ENCODE peak calls at places on chromosomes 16 and 17, in nine cellular contexts. One of them, this sample, is unnamed.

GRCh38 chr17:21817791-21818364 is 125.6 kb downstream of the KCNJ18 start:
- DNase-seq in HFFc6: no peak
- DNase-seq in MM.1S: no peak
- DNase-seq in AG04450: no peak
- DNase-seq in cardiac fibroblast: no peak
- DNase-seq in cardiac muscle cell: no peak
- DNase-seq in heart right ventricle: no peak
- DNase-seq in natural killer cell: no peak
- DNase-seq in transverse colon: no peak
- DNase-seq in this sample: no peak

GRCh38 chr17:45428050-45428953 is 4.4 kb downstream of the ARHGAP27 start:
- DNase-seq in AG04450: peak
- DNase-seq in HFFc6: peak
- DNase-seq in natural killer cell: peak
- DNase-seq in transverse colon: peak
- DNase-seq in cardiac muscle cell: peak
- DNase-seq in cardiac fibroblast: peak
- DNase-seq in MM.1S: peak
- DNase-seq in heart right ventricle: peak
- DNase-seq in this sample: peak

GRCh38 chr17:57355090-57355859 is 99.0 kb downstream of the MSI2 start:
- DNase-seq in HFFc6: no peak
- DNase-seq in MM.1S: peak
- DNase-seq in natural killer cell: no peak
- DNase-seq in heart right ventricle: peak
- DNase-seq in AG04450: no peak
- DNase-seq in cardiac fibroblast: no peak
- DNase-seq in cardiac muscle cell: peak
- DNase-seq in transverse colon: peak
- DNase-seq in this sample: no peak

GRCh38 chr17:29158515-29159275 is 21.5 kb downstream of the MYO18A start:
- DNase-seq in heart right ventricle: no peak
- DNase-seq in AG04450: peak
- DNase-seq in MM.1S: no peak
- DNase-seq in transverse colon: no peak
- DNase-seq in cardiac fibroblast: no peak
- DNase-seq in HFFc6: peak
- DNase-seq in cardiac muscle cell: no peak
- DNase-seq in natural killer cell: no peak
- DNase-seq in this sample: no peak

GRCh38 chr17:78273813-78274212 is 42.4 kb downstream of the TMEM235 start:
- DNase-seq in MM.1S: no peak
- DNase-seq in cardiac fibroblast: no peak
- DNase-seq in AG04450: no peak
- DNase-seq in transverse colon: no peak
- DNase-seq in cardiac muscle cell: no peak
- DNase-seq in natural killer cell: no peak
- DNase-seq in HFFc6: no peak
- DNase-seq in heart right ventricle: no peak
- DNase-seq in this sample: no peak

GRCh38 chr16:85998178-85998867 is 99.4 kb downstream of the IRF8 start:
- DNase-seq in cardiac muscle cell: no peak
- DNase-seq in natural killer cell: no peak
- DNase-seq in heart right ventricle: no peak
- DNase-seq in HFFc6: no peak
- DNase-seq in AG04450: no peak
- DNase-seq in MM.1S: no peak
- DNase-seq in transverse colon: no peak
- DNase-seq in cardiac fibroblast: no peak
- DNase-seq in this sample: no peak

GRCh38 chr17:8995711-8996110 is 25.6 kb upstream of the NTN1 start:
- DNase-seq in cardiac fibroblast: no peak
- DNase-seq in MM.1S: no peak
- DNase-seq in AG04450: no peak
- DNase-seq in transverse colon: no peak
- DNase-seq in natural killer cell: no peak
- DNase-seq in HFFc6: no peak
- DNase-seq in cardiac muscle cell: no peak
- DNase-seq in heart right ventricle: no peak
- DNase-seq in this sample: no peak

GRCh38 chr16:57394444-57394843 is 10.1 kb upstream of the CCL17 start:
- DNase-seq in transverse colon: peak
- DNase-seq in natural killer cell: no peak
- DNase-seq in cardiac muscle cell: no peak
- DNase-seq in HFFc6: no peak
- DNase-seq in MM.1S: no peak
- DNase-seq in AG04450: no peak
- DNase-seq in cardiac fibroblast: peak
- DNase-seq in heart right ventricle: no peak
- DNase-seq in this sample: no peak

GRCh38 chr17:8117980-8118768 is at the start of gene ALOXE3:
- DNase-seq in AG04450: no peak
- DNase-seq in MM.1S: no peak
- DNase-seq in cardiac muscle cell: no peak
- DNase-seq in transverse colon: peak
- DNase-seq in heart right ventricle: peak
- DNase-seq in natural killer cell: no peak
- DNase-seq in HFFc6: peak
- DNase-seq in cardiac fibroblast: peak
- DNase-seq in this sample: no peak

GRCh38 chr17:79645022-79645776 is 34.3 kb upstream of the RBFOX3 start:
- DNase-seq in MM.1S: no peak
- DNase-seq in heart right ventricle: no peak
- DNase-seq in HFFc6: no peak
- DNase-seq in cardiac fibroblast: no peak
- DNase-seq in transverse colon: no peak
- DNase-seq in cardiac muscle cell: no peak
- DNase-seq in AG04450: no peak
- DNase-seq in natural killer cell: peak
- DNase-seq in this sample: no peak

DNA sequence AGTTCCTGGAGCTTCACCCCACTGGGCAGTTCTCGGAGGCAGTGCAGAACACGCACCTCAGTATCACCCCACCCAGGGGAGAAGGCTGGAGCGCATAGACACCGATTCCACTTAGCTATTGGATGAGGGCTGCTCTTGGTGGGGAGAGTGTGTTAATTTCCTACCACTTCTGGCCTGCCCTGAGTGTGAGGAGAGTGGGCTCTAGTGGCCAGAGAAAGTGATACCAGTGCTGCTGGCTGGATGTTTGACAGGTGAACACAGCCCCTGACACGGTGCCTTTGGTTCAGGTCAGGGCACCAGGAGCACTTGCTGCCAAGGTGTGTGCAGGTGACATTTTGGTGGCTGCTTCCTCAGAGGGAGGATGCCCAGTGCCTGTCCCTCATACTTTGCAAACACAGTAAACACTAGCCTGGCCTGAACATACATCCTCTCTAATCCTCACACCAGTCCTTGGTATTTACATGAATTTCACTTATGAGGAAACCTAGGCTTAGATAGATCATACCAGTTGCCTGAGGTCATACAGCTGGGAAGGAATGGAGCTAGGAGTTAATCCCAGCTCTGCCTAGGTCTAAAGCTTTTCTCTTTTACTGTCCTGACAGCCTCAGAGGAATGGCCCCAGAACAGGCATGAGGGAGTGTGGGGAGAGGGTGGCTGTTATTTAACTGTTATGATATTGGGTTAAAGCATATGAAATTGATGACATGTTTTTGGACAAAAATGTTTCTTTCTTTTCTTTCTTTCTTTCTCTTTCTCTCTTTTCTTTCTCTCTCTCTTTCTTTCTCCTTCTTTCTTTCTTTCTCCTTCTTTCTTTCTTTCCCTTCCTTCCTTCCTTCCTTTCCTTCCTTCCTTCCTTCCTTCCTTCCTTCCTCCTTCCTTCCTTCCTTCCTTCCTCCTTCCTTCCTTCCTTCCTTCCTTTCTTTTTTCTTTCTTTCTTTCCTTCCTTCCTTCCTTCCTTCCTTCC is 21.0 kb upstream of the ITGAX start:
- DNase-seq in heart right ventricle: no peak
- DNase-seq in natural killer cell: no peak
- DNase-seq in transverse colon: no peak
- DNase-seq in HFFc6: peak
- DNase-seq in cardiac fibroblast: peak
- DNase-seq in MM.1S: peak
- DNase-seq in cardiac muscle cell: peak
- DNase-seq in AG04450: no peak
- DNase-seq in this sample: peak
- TF ChIP-seq CTCF in heart right ventricle: peak
- TF ChIP-seq CTCF in natural killer cell: peak
- TF ChIP-seq CTCF in transverse colon: peak
- TF ChIP-seq CTCF in HFFc6: peak
- TF ChIP-seq CTCF in cardiac fibroblast: peak
- TF ChIP-seq CTCF in MM.1S: peak
- TF ChIP-seq CTCF in cardiac muscle cell: peak
- TF ChIP-seq CTCF in AG04450: peak
- TF ChIP-seq CTCF in this sample: peak

DNA sequence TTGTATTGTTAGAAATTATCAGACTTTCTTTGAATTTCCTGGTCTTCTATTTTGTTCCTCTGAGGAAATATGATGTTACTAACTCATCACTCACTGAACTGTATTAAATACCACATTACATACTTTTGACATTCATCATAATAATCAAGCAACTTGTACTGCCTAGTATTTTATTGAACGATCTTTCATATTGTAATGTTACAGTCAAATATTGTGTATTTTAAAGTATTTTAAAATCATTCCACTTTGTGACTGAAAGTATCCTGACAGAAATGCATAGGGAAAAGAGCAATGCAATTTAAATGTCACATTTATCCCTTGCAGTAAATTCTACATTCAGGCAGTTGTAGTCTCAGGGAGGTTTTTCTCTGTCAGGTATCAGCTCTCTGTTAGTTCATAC is 1557.4 kb downstream of the CDH8 start:
- DNase-seq in HFFc6: no peak
- DNase-seq in heart right ventricle: no peak
- DNase-seq in natural killer cell: no peak
- DNase-seq in MM.1S: no peak
- DNase-seq in AG04450: no peak
- DNase-seq in cardiac muscle cell: no peak
- DNase-seq in cardiac fibroblast: no peak
- DNase-seq in transverse colon: no peak
- DNase-seq in this sample: no peak
- TF ChIP-seq CTCF in HFFc6: no peak
- TF ChIP-seq CTCF in heart right ventricle: no peak
- TF ChIP-seq CTCF in natural killer cell: no peak
- TF ChIP-seq CTCF in MM.1S: no peak
- TF ChIP-seq CTCF in AG04450: no peak
- TF ChIP-seq CTCF in cardiac muscle cell: no peak
- TF ChIP-seq CTCF in cardiac fibroblast: no peak
- TF ChIP-seq CTCF in transverse colon: no peak
- TF ChIP-seq CTCF in this sample: no peak

GRCh38 chr16:89489040-89489721 is 1.2 kb downstream of the ANKRD11 start:
- DNase-seq in heart right ventricle: peak
- DNase-seq in MM.1S: peak
- DNase-seq in natural killer cell: peak
- DNase-seq in cardiac muscle cell: peak
- DNase-seq in HFFc6: peak
- DNase-seq in cardiac fibroblast: peak
- DNase-seq in transverse colon: peak
- DNase-seq in AG04450: peak
- DNase-seq in this sample: peak
- TF ChIP-seq CTCF in heart right ventricle: peak
- TF ChIP-seq CTCF in MM.1S: no peak
- TF ChIP-seq CTCF in natural killer cell: peak
- TF ChIP-seq CTCF in cardiac muscle cell: no peak
- TF ChIP-seq CTCF in HFFc6: peak
- TF ChIP-seq CTCF in cardiac fibroblast: peak
- TF ChIP-seq CTCF in transverse colon: peak
- TF ChIP-seq CTCF in AG04450: peak
- TF ChIP-seq CTCF in this sample: peak

GRCh38 chr17:39935896-39936295 is 8.4 kb downstream of the LRRC3C start:
- DNase-seq in AG04450: no peak
- DNase-seq in MM.1S: no peak
- DNase-seq in heart right ventricle: no peak
- DNase-seq in HFFc6: no peak
- DNase-seq in cardiac muscle cell: no peak
- DNase-seq in transverse colon: no peak
- DNase-seq in natural killer cell: no peak
- DNase-seq in cardiac fibroblast: peak
- DNase-seq in this sample: no peak

GRCh38 chr17:39939031-39939430 is 11.5 kb downstream of the LRRC3C start:
- DNase-seq in HFFc6: no peak
- DNase-seq in transverse colon: no peak
- DNase-seq in cardiac fibroblast: no peak
- DNase-seq in cardiac muscle cell: no peak
- DNase-seq in MM.1S: no peak
- DNase-seq in natural killer cell: no peak
- DNase-seq in heart right ventricle: no peak
- DNase-seq in AG04450: no peak
- DNase-seq in this sample: no peak

GRCh38 chr17:39939588-39940419 is 12.3 kb downstream of the LRRC3C start:
- DNase-seq in cardiac muscle cell: no peak
- DNase-seq in transverse colon: no peak
- DNase-seq in heart right ventricle: peak
- DNase-seq in AG04450: peak
- DNase-seq in natural killer cell: no peak
- DNase-seq in cardiac fibroblast: peak
- DNase-seq in MM.1S: peak
- DNase-seq in HFFc6: peak
- DNase-seq in this sample: no peak

GRCh38 chr17:39937462-39937861 is 9.9 kb downstream of the LRRC3C start:
- DNase-seq in natural killer cell: no peak
- DNase-seq in heart right ventricle: no peak
- DNase-seq in HFFc6: no peak
- DNase-seq in AG04450: no peak
- DNase-seq in cardiac fibroblast: no peak
- DNase-seq in MM.1S: no peak
- DNase-seq in transverse colon: no peak
- DNase-seq in cardiac muscle cell: no peak
- DNase-seq in this sample: no peak

GRCh38 chr17:39938140-39938869 is 10.8 kb downstream of the LRRC3C start:
- DNase-seq in HFFc6: no peak
- DNase-seq in heart right ventricle: no peak
- DNase-seq in cardiac muscle cell: no peak
- DNase-seq in AG04450: no peak
- DNase-seq in cardiac fibroblast: no peak
- DNase-seq in MM.1S: no peak
- DNase-seq in transverse colon: no peak
- DNase-seq in natural killer cell: no peak
- DNase-seq in this sample: no peak
- TF ChIP-seq CTCF in HFFc6: no peak
- TF ChIP-seq CTCF in heart right ventricle: no peak
- TF ChIP-seq CTCF in cardiac muscle cell: no peak
- TF ChIP-seq CTCF in AG04450: no peak
- TF ChIP-seq CTCF in cardiac fibroblast: no peak
- TF ChIP-seq CTCF in MM.1S: no peak
- TF ChIP-seq CTCF in transverse colon: no peak
- TF ChIP-seq CTCF in natural killer cell: no peak
- TF ChIP-seq CTCF in this sample: no peak

GRCh38 chr16:81713295-81713772 is 65.8 kb upstream of the PLCG2 start:
- DNase-seq in cardiac fibroblast: no peak
- DNase-seq in transverse colon: no peak
- DNase-seq in MM.1S: no peak
- DNase-seq in HFFc6: no peak
- DNase-seq in natural killer cell: no peak
- DNase-seq in cardiac muscle cell: no peak
- DNase-seq in AG04450: no peak
- DNase-seq in heart right ventricle: no peak
- DNase-seq in this sample: no peak
- TF ChIP-seq CTCF in cardiac fibroblast: no peak
- TF ChIP-seq CTCF in transverse colon: no peak
- TF ChIP-seq CTCF in MM.1S: no peak
- TF ChIP-seq CTCF in HFFc6: peak
- TF ChIP-seq CTCF in natural killer cell: no peak
- TF ChIP-seq CTCF in cardiac muscle cell: no peak
- TF ChIP-seq CTCF in AG04450: no peak
- TF ChIP-seq CTCF in heart right ventricle: no peak
- TF ChIP-seq CTCF in this sample: no peak

This sample was measured in CD14-positive monocyte.